ENCODE peak calls at places on chromosomes 6 and 20, in eight cellular contexts. E is BE2C, A is pancreas, J is DND-41, Y is gastrocnemius medialis, W is cardiac muscle cell, Q is esophagus squamous epithelium, O is GM23248. P is an unnamed sample. For H3K4me1, H3K36me3 and H3K27me3, the result is how much of the 10 kb centered on the place peaks cover.

GRCh38 chr6:165663736-165664552 is 903 bp upstream of the PDE10A start:
- DNase-seq in E (no peak), W (no peak), O (peak), J (no peak), Q (no peak), A (no peak), Y (no peak), P (no peak)

GRCh38 chr6:5723905-5724691 is 282.6 kb downstream of the NRN1 start:
- DNase-seq in Q (no peak), Y (no peak), A (no peak), W (no peak), E (no peak), J (no peak), O (no peak), P (no peak)

GRCh38 chr6:127031511-127031910 is 87.0 kb upstream of the RSPO3 start:
- DNase-seq in Y (no peak), E (no peak), A (no peak), W (no peak), Q (no peak), O (no peak), J (no peak), P (no peak)

GRCh38 chr6:109330263-109330662 is 52.0 kb downstream of the CD164 start:
- DNase-seq in O (no peak), E (no peak), Y (no peak), Q (no peak), J (no peak), W (no peak), A (no peak), P (no peak)

GRCh38 chr6:17269840-17270239 is 11.3 kb upstream of the RBM24 start:
- DNase-seq in A (no peak), O (peak), Q (no peak), E (no peak), Y (no peak), J (no peak), W (no peak), P (no peak)

GRCh38 chr6:131924881-131925474 is 26.2 kb downstream of the CCN2 start:
- DNase-seq in A (no peak), W (peak), Q (no peak), Y (no peak), E (no peak), O (peak), J (no peak), P (no peak)

GRCh38 chr20:35886537-35886936 is 67.8 kb downstream of the SCAND1 start:
- DNase-seq in A (no peak), W (no peak), Y (peak), J (no peak), O (no peak), E (peak), Q (no peak), P (no peak)

GRCh38 chr6:15515660-15516375 is 147.0 kb downstream of the DTNBP1 start:
- DNase-seq in E (no peak), J (no peak), A (no peak), O (no peak), Y (no peak), Q (no peak), W (no peak), P (no peak)

GRCh38 chr20:40563296-40563950 is 125.6 kb downstream of the MAFB start:
- DNase-seq in O (peak), Y (no peak), E (peak), A (peak), W (peak), Q (peak), J (no peak), P (no peak)

GRCh38 chr6:38604700-38605099 is 35.0 kb downstream of the BTBD9 start:
- DNase-seq in Q (no peak), E (no peak), W (peak), O (no peak), A (no peak), J (no peak), Y (no peak), P (no peak)

GRCh38 chr6:140684776-140685550 is 1310.5 kb upstream of the CITED2 start:
- DNase-seq in Q (no peak), O (no peak), A (no peak), Y (no peak), W (peak), J (no peak), E (no peak), P (no peak)

GRCh38 chr6:166826264-166826663 is 130.1 kb downstream of the RNASET2 start:
- DNase-seq in Y (no peak), A (no peak), E (no peak), W (peak), J (no peak), Q (no peak), O (no peak), P (no peak)

GRCh38 chr20:2757969-2758368 is 42.5 kb downstream of the CPXM1 start:
- DNase-seq in Q (no peak), A (no peak), J (no peak), Y (no peak), E (no peak), W (no peak), O (no peak), P (no peak)

GRCh38 chr20:642398-643174 is 10.4 kb downstream of the SRXN1 start:
- DNase-seq in W (no peak), Q (no peak), E (peak), Y (no peak), A (no peak), J (no peak), O (peak), P (no peak)

GRCh38 chr20:43752561-43753301 is 25.9 kb upstream of the GTSF1L start:
- DNase-seq in Q (peak), A (no peak), Y (no peak), W (peak), O (peak), J (no peak), E (no peak), P (no peak)

GRCh38 chr20:57909763-57910331 is 200.0 kb upstream of the PMEPA1 start:
- DNase-seq in W (no peak), O (no peak), Y (no peak), Q (no peak), J (no peak), A (no peak), E (no peak), P (no peak)

GRCh38 chr6:161410076-161410475 is 136.2 kb upstream of the AGPAT4 start:
- DNase-seq in Q (no peak), J (no peak), E (no peak), O (no peak), W (no peak), Y (no peak), A (no peak), P (no peak)

GRCh38 chr20:40160151-40160550 is 528.9 kb downstream of the MAFB start:
- DNase-seq in Q (no peak), W (peak), A (no peak), J (peak), O (peak), Y (no peak), E (peak), P (no peak)

GRCh38 chr6:88141641-88142298 is 24.4 kb downstream of the CNR1 start:
- DNase-seq in A (no peak), Y (no peak), O (no peak), W (no peak), J (no peak), Q (no peak), E (no peak), P (no peak)

GRCh38 chr6:113299526-113299925 is 557.6 kb upstream of the MARCKS start:
- DNase-seq in W (peak), Q (no peak), O (no peak), E (peak), Y (no peak), J (no peak), A (no peak), P (no peak)

GRCh38 chr6:16270178-16270794 is 31.9 kb downstream of the GMPR start:
- DNase-seq in J (no peak), O (no peak), W (no peak), A (no peak), Y (no peak), E (no peak), Q (no peak), P (no peak)

GRCh38 chr6:44738652-44739141 is 351.2 kb downstream of the CDC5L start:
- DNase-seq in Y (no peak), E (no peak), W (peak), J (no peak), Q (no peak), A (no peak), O (peak), P (no peak)

GRCh38 chr20:50729925-50730764 is 1.2 kb upstream of the PARD6B start:
- DNase-seq in W (peak), J (no peak), E (no peak), Y (no peak), O (peak), Q (no peak), A (no peak), P (no peak)

GRCh38 chr6:13818341-13818740 is 4.0 kb upstream of the MCUR1 start:
- DNase-seq in Y (no peak), Q (no peak), O (no peak), W (no peak), A (no peak), J (no peak), E (no peak), P (no peak)

GRCh38 chr20:48468571-48468970 is 359.2 kb downstream of the PREX1 start:
- DNase-seq in A (no peak), Q (no peak), O (no peak), J (no peak), Y (no peak), E (no peak), W (no peak), P (no peak)

GRCh38 chr20:50668326-50668725 is 23.0 kb downstream of the RIPOR3 start:
- DNase-seq in Q (no peak), W (no peak), Y (no peak), A (no peak), E (no peak), J (no peak), O (no peak), P (no peak)

GRCh38 chr20:1325173-1326030 is 3.5 kb downstream of the SDCBP2 start:
- DNase-seq in Q (peak), J (peak), O (peak), E (peak), Y (peak), A (peak), W (peak), P (peak)

GRCh38 chr20:34045294-34045693 is 51.6 kb downstream of the RALY start:
- DNase-seq in W (peak), A (no peak), Q (no peak), O (peak), Y (peak), J (no peak), E (peak), P (no peak)
- H3K4me1 ChIP-seq in W (under half), A (under half), Q (half or more), O (under half), Y (half or more), J (under half), E (under half), P (under half)

DNA sequence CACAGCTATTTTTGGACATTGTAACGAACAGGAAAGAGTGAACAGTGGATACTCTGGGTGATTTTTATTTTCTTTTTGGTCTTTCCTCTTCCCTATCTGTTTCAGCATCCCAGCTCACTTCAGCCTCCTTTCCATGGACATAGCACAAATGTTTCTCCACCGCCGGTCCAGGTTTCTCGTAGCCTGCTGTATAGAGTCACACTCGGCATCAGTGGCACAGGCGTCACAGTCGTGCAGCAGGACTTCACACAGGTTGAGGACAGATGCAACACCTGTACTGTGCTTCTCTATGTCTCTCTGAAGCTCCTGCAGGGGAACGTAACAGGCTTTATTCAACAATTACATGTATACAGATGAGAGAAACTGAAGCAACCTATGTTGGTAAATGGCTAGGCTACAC is 348.3 kb downstream of the ESR1 start:
- DNase-seq in W (no peak), Q (no peak), Y (no peak), E (no peak), A (no peak), J (no peak), O (no peak), P (no peak)
- H3K36me3 ChIP-seq in W (under half), Q (under half), Y (under half), E (under half), A (under half), J (under half), O (half or more), P (half or more)

GRCh38 chr20:46900826-46901225 is 6.2 kb downstream of the EYA2 start:
- DNase-seq in O (no peak), E (no peak), Q (no peak), Y (no peak), W (no peak), A (no peak), J (no peak), P (no peak)
- H3K27me3 ChIP-seq in O (half or more), E (half or more), Q (under half), Y (under half), W (under half), A (under half), J (under half), P (under half)

DNA sequence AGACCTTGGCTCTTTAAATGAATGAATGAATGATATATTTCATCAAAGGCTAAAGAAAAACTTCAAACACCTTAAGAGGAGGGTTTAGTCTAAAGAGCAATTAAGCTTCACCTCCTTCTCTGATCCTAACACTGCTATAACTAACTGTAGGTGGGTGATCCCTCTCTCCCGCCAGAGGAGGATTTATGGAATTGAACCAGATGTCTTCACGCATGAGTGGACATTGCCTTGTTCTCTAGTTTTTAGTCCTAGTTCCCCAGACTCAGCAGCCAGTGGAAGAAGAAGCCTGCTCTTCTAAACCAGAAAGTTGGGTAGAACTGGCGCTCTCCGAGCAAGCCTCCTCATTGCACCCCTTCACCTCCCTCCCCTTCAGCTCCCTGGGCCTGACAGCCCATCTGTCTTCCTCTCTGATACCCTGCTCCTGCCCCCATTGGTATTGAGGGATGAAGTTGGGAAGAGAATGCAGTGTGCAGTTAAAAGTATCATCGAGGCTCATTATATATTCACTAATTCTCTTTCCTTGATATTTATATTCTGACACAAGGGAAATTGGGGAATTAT is 142.7 kb downstream of the ARID1B start:
- DNase-seq in O (no peak), E (peak), J (no peak), Q (no peak), W (no peak), Y (no peak), A (no peak), P (no peak)
- H3K4me1 ChIP-seq in O (under half), E (under half), J (under half), Q (under half), W (under half), Y (under half), A (under half), P (under half)

GRCh38 chr20:3919352-3919751 is 30.2 kb downstream of the PANK2 start:
- DNase-seq in W (peak), E (no peak), A (no peak), Q (no peak), J (no peak), O (peak), Y (no peak), P (no peak)
- H3K36me3 ChIP-seq in W (under half), E (half or more), A (under half), Q (under half), J (half or more), O (under half), Y (under half), P (half or more)